ENCODE peak calls at places on chromosomes 1 and 21, in four cellular contexts. One of them, this sample, is unnamed. For H3K36me3, the result is how much of the 10 kb centered on the place peaks cover.

GRCh38 chr1:201511925-201512539 is 5.1 kb upstream of the CSRP1 start:
- DNase-seq in PC-3: peak
- DNase-seq in PC-9: no peak
- DNase-seq in endothelial cell of umbilical vein: peak
- DNase-seq in this sample: peak

GRCh38 chr1:171585715-171586114 is 36.3 kb upstream of the MYOCOS start:
- DNase-seq in PC-9: no peak
- DNase-seq in endothelial cell of umbilical vein: no peak
- DNase-seq in PC-3: no peak
- DNase-seq in this sample: no peak

GRCh38 chr1:94119796-94120590 is 955 bp downstream of the ABCA4 start:
- DNase-seq in endothelial cell of umbilical vein: no peak
- DNase-seq in PC-9: no peak
- DNase-seq in PC-3: no peak
- DNase-seq in this sample: peak

GRCh38 chr1:109625176-109625575 is 5.5 kb downstream of the AMPD2 start:
- DNase-seq in endothelial cell of umbilical vein: no peak
- DNase-seq in PC-9: no peak
- DNase-seq in PC-3: no peak
- DNase-seq in this sample: no peak

GRCh38 chr1:220528049-220528678 is at the start of gene MARK1:
- DNase-seq in PC-9: peak
- DNase-seq in PC-3: peak
- DNase-seq in endothelial cell of umbilical vein: peak
- DNase-seq in this sample: peak

GRCh38 chr1:181192277-181192676 is 103.8 kb downstream of the IER5 start:
- DNase-seq in PC-3: no peak
- DNase-seq in PC-9: no peak
- DNase-seq in endothelial cell of umbilical vein: no peak
- DNase-seq in this sample: no peak

GRCh38 chr1:178093150-178093957 is 550 bp upstream of the RASAL2 start:
- DNase-seq in PC-3: peak
- DNase-seq in PC-9: peak
- DNase-seq in endothelial cell of umbilical vein: peak
- DNase-seq in this sample: peak

GRCh38 chr1:84174051-84174556 is 30.0 kb downstream of the PRKACB start:
- DNase-seq in PC-9: peak
- DNase-seq in PC-3: peak
- DNase-seq in endothelial cell of umbilical vein: peak
- DNase-seq in this sample: no peak

GRCh38 chr1:244665771-244666217 is 12.9 kb downstream of the DESI2 start:
- DNase-seq in endothelial cell of umbilical vein: no peak
- DNase-seq in PC-9: no peak
- DNase-seq in PC-3: no peak
- DNase-seq in this sample: no peak

GRCh38 chr1:203145321-203146041 is 18.0 kb downstream of the ADORA1 start:
- DNase-seq in PC-3: no peak
- DNase-seq in PC-9: no peak
- DNase-seq in endothelial cell of umbilical vein: no peak
- DNase-seq in this sample: no peak
- H3K27ac ChIP-seq in PC-3: no peak
- H3K27ac ChIP-seq in PC-9: no peak
- H3K27ac ChIP-seq in endothelial cell of umbilical vein: no peak
- H3K27ac ChIP-seq in this sample: no peak

DNA sequence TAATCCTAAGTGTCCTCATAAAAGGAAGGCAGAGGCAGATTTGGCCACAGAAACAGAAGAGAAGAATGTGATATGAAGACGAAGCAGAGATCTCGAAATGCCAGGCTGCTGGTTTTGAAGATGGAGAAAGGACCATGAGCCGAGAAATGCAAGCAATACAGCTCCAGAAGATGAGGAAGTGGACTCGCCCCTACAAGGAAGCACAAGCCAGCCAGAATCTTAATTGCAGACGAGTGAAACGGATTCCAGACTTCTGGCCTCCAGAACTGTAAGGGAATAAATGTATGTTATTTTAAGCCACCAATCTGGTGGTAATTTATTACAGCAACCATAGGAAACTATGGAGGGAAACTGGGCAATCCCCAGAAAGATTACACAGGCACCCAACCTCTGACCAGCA is 24.1 kb downstream of the TARBP1 start:
- DNase-seq in PC-3: no peak
- DNase-seq in endothelial cell of umbilical vein: no peak
- DNase-seq in PC-9: no peak
- DNase-seq in this sample: no peak
- H3K36me3 ChIP-seq in PC-3: under half
- H3K36me3 ChIP-seq in endothelial cell of umbilical vein: under half
- H3K36me3 ChIP-seq in PC-9: under half
- H3K36me3 ChIP-seq in this sample: under half

DNA sequence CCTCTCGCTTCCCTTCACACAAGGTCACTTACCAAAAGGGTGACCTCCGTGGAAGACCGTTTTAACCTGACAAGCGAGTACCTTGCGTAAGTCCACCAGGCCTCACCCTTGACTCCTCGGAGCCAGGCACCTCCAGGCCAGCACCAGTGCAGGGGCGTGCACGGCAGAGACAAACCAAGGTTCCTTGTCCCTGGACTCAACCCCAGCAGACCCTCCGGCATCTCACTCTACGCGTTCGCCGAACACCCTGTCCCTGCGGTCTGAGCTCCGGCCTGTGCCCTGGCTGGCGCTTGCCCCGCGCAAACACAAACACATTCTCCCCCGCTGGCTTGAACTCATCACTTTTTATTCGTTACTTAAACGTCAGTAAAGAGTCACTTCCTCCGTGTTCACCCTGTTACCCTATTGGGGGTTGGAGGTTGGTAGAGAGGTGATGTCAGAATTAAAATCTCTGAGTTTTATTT is 4.6 kb downstream of the TBX15 start:
- DNase-seq in PC-9: no peak
- DNase-seq in endothelial cell of umbilical vein: no peak
- DNase-seq in PC-3: no peak
- DNase-seq in this sample: no peak
- TF ChIP-seq EZH2 in PC-9: no peak
- TF ChIP-seq EZH2 in endothelial cell of umbilical vein: no peak
- TF ChIP-seq EZH2 in PC-3: no peak
- TF ChIP-seq EZH2 in this sample: peak

GRCh38 chr21:25756190-25756932 is 21.6 kb downstream of the GABPA start:
- DNase-seq in PC-3: no peak
- DNase-seq in PC-9: no peak
- DNase-seq in endothelial cell of umbilical vein: peak
- DNase-seq in this sample: no peak
- H3K27ac ChIP-seq in PC-3: no peak
- H3K27ac ChIP-seq in PC-9: no peak
- H3K27ac ChIP-seq in endothelial cell of umbilical vein: no peak
- H3K27ac ChIP-seq in this sample: no peak

GRCh38 chr1:51435902-51436301 is 83.2 kb downstream of the EPS15 start:
- DNase-seq in PC-9: no peak
- DNase-seq in PC-3: no peak
- DNase-seq in endothelial cell of umbilical vein: no peak
- DNase-seq in this sample: no peak
- H3K36me3 ChIP-seq in PC-9: under half
- H3K36me3 ChIP-seq in PC-3: under half
- H3K36me3 ChIP-seq in endothelial cell of umbilical vein: under half
- H3K36me3 ChIP-seq in this sample: under half

GRCh38 chr1:6427445-6428390 is 3.1 kb downstream of the ESPN start:
- DNase-seq in endothelial cell of umbilical vein: no peak
- DNase-seq in PC-9: peak
- DNase-seq in PC-3: peak
- DNase-seq in this sample: peak
- TF ChIP-seq EZH2 in endothelial cell of umbilical vein: no peak
- TF ChIP-seq EZH2 in PC-9: no peak
- TF ChIP-seq EZH2 in PC-3: no peak
- TF ChIP-seq EZH2 in this sample: no peak

GRCh38 chr1:15852036-15852827 is 4.7 kb downstream of the SPEN start:
- DNase-seq in PC-3: no peak
- DNase-seq in PC-9: no peak
- DNase-seq in endothelial cell of umbilical vein: peak
- DNase-seq in this sample: no peak
- H3K27ac ChIP-seq in PC-3: no peak
- H3K27ac ChIP-seq in PC-9: no peak
- H3K27ac ChIP-seq in endothelial cell of umbilical vein: no peak
- H3K27ac ChIP-seq in this sample: no peak

DNA sequence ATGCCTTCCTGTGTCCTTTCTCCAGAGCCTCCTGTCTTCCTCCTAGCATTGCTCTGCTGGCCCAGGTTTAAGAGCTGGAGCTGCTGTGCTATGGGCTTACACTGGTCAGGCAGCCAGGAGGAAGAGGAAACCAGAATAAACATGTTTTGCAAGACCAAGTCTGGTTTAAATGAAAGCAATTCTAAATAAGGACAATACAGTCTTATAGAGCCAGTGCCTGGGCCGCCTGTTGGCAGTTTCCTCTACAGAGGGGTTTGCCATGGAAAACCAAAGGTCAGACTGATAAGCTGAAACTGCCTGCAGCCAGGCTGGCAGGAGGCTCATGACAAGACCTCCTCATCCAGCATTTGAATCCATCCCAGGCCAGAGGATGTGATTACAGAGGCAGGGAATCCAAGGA is 92.9 kb upstream of the FGGY start:
- DNase-seq in PC-3: no peak
- DNase-seq in PC-9: peak
- DNase-seq in endothelial cell of umbilical vein: peak
- DNase-seq in this sample: no peak
- H3K36me3 ChIP-seq in PC-3: under half
- H3K36me3 ChIP-seq in PC-9: under half
- H3K36me3 ChIP-seq in endothelial cell of umbilical vein: under half
- H3K36me3 ChIP-seq in this sample: under half

DNA sequence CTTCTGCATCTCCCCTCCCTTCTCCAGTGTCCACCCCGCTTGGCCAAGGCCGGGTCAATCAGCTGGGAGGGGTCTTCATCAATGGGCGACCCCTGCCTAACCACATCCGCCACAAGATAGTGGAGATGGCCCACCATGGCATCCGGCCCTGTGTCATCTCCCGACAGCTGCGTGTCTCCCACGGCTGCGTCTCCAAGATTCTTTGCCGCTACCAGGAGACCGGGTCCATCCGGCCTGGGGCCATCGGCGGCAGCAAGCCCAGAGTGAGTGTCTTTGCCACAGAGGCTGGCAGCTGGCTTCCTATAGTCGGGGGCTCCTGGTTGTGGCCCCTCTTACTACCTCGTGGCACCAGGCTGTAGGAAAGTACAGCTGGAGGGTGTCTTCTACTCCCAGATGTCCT is 3.6 kb downstream of the PAX7 start:
- DNase-seq in PC-3: no peak
- DNase-seq in PC-9: no peak
- DNase-seq in endothelial cell of umbilical vein: no peak
- DNase-seq in this sample: no peak
- TF ChIP-seq EZH2 in PC-3: no peak
- TF ChIP-seq EZH2 in PC-9: no peak
- TF ChIP-seq EZH2 in endothelial cell of umbilical vein: peak
- TF ChIP-seq EZH2 in this sample: peak